ENCODE peak calls at places on chromosomes 1 and 21, in ten cellular contexts. F, T, X, K, D, Z, C, W, J and N are unnamed samples.

GRCh38 chr1:110615548-110616130 is 9.5 kb upstream of the KCNA2 start:
- DNase-seq in Z (peak; percentile 33), C (peak; percentile 62), K (peak; percentile 68), D (no peak), J (peak; percentile 88), X (peak; percentile 74), T (peak; percentile 74), W (no peak), F (peak; percentile 38), N (peak; percentile 73)

GRCh38 chr1:233614173-233614742 is 352 bp downstream of the KCNK1 start:
- DNase-seq in Z (no peak), F (peak; percentile 8), W (no peak), D (no peak), C (peak; percentile 32), T (no peak), X (peak; percentile 66), J (peak; percentile 85), K (peak; percentile 46), N (no peak)

GRCh38 chr1:201251851-201252430 is 31.4 kb upstream of the PKP1 start:
- DNase-seq in K (no peak), T (no peak), X (no peak), D (no peak), C (no peak), J (no peak), W (no peak), Z (no peak), F (no peak), N (no peak)

GRCh38 chr21:31713973-31714740 is 17.8 kb downstream of the SCAF4 start:
- DNase-seq in D (no peak), C (no peak), F (peak; percentile 34), Z (no peak), X (no peak), T (no peak), J (no peak), W (no peak), K (no peak), N (no peak)

GRCh38 chr1:103496014-103496635 is 29.4 kb upstream of the RNPC3 start:
- DNase-seq in F (no peak), C (peak; percentile 72), D (no peak), J (no peak), X (no peak), Z (no peak), T (no peak), W (no peak), K (no peak), N (no peak)

GRCh38 chr1:190477687-190478192 is at the start of gene BRINP3:
- DNase-seq in K (no peak), T (no peak), J (no peak), C (no peak), Z (no peak), X (no peak), W (no peak), F (no peak), D (no peak), N (no peak)

GRCh38 chr1:19436716-19437476 is 48.4 kb downstream of the CAPZB start:
- DNase-seq in Z (peak; percentile 79), F (peak; percentile 69), X (peak; percentile 90), W (peak; percentile 95), C (peak; percentile 67), K (peak; percentile 83), D (no peak), J (no peak), T (no peak), N (no peak)

GRCh38 chr21:33286076-33286475 is 19.9 kb downstream of the IL10RB start:
- DNase-seq in C (no peak), J (no peak), F (no peak), X (no peak), D (no peak), T (no peak), K (no peak), W (no peak), Z (no peak), N (no peak)

GRCh38 chr1:228695015-228695955 is 40.0 kb upstream of the RHOU start:
- DNase-seq in C (no peak), W (no peak), K (no peak), X (no peak), D (no peak), J (no peak), T (no peak), F (no peak), Z (no peak), N (no peak)

GRCh38 chr1:189619682-189620332 is 857.9 kb downstream of the BRINP3 start:
- DNase-seq in Z (no peak), J (peak; percentile 1), K (no peak), T (no peak), W (no peak), C (peak; percentile 86), D (no peak), X (no peak), F (peak; percentile 3), N (no peak)

GRCh38 chr21:45032977-45033705 is 41.2 kb upstream of the ADARB1 start:
- DNase-seq in J (no peak), W (no peak), Z (no peak), X (peak; percentile 87), D (no peak), F (no peak), K (no peak), C (peak; percentile 27), T (no peak), N (peak; percentile 69)

GRCh38 chr1:167435484-167435883 is 82.8 kb downstream of the CD247 start:
- DNase-seq in F (no peak), J (no peak), K (no peak), T (no peak), W (no peak), X (no peak), Z (no peak), D (no peak), C (no peak), N (no peak)

GRCh38 chr1:167518331-167518700 is at the start of gene CD247:
- DNase-seq in F (no peak), Z (no peak), J (no peak), T (peak; percentile 53), C (no peak), W (no peak), X (no peak), K (no peak), D (peak; percentile 46), N (no peak)

GRCh38 chr1:47178665-47179022 is 11.2 kb downstream of the PDZK1IP1 start:
- DNase-seq in D (no peak), X (peak; percentile 59), Z (no peak), K (peak; percentile 24), T (no peak), C (no peak), J (no peak), F (no peak), W (no peak), N (no peak)
- H3K27ac ChIP-seq in D (no peak overlapping the region), X (no peak overlapping the region), Z (no peak overlapping the region), K (no peak overlapping the region), T (no peak overlapping the region), C (no peak overlapping the region), J (no peak overlapping the region), F (no peak overlapping the region), W (no peak overlapping the region), N (peak overlapping the region; percentile 12)

GRCh38 chr1:8435569-8436071 is 117.7 kb downstream of the SLC45A1 start:
- DNase-seq in T (peak; percentile 63), F (no peak), D (no peak), W (no peak), K (no peak), Z (no peak), X (no peak), C (no peak), J (no peak), N (no peak)

GRCh38 chr1:8438449-8438848 is 120.5 kb downstream of the SLC45A1 start:
- DNase-seq in W (no peak), C (peak; percentile 31), J (no peak), F (no peak), Z (no peak), D (no peak), T (no peak), K (peak; percentile 42), X (no peak), N (peak; percentile 76)

GRCh38 chr1:8434104-8434503 is 116.2 kb downstream of the SLC45A1 start:
- DNase-seq in C (no peak), Z (no peak), J (no peak), W (no peak), D (no peak), T (no peak), K (no peak), X (no peak), F (no peak), N (no peak)

GRCh38 chr1:8439015-8439702 is 121.2 kb downstream of the SLC45A1 start:
- DNase-seq in J (peak; percentile 95), F (peak; percentile 93), C (peak; percentile 80), D (no peak), K (peak; percentile 76), T (peak; percentile 79), Z (peak; percentile 67), W (peak; percentile 86), X (peak; percentile 87), N (peak; percentile 91)

DNA sequence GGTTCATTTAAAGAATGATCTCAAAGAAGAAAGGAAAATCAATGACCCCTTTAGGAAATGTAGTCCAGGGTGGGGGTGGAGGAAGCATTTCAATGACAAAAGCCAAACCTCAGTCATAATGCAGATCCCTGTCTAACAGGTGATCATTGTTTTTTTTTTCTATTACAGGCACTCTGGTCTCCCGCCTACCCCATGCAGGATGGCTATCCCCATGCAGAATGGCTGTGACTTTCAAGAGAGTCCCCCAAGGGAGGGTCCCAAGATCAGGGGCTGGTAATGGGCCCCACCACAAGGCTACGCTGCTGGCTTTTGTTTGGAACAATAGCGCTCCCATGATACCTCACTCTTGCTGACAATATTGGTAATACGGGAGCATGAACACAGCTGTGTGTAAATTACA is 119.4 kb downstream of the SLC45A1 start:
- DNase-seq in W (no peak), F (no peak), J (no peak), C (no peak), Z (no peak), X (no peak), D (no peak), K (no peak), T (no peak), N (no peak)
- H3K4me1 ChIP-seq in W (no peaks in the 10 kb centered on the region), F (peaks cover 2% of the 10 kb centered on the region), J (peaks cover 4% of the 10 kb centered on the region), C (peaks cover 13% of the 10 kb centered on the region), Z (peaks cover 72% of the 10 kb centered on the region), X (peaks cover 26% of the 10 kb centered on the region), D (no peaks in the 10 kb centered on the region), K (peaks cover 40% of the 10 kb centered on the region), T (peaks cover 80% of the 10 kb centered on the region), N (peaks cover 15% of the 10 kb centered on the region)

GRCh38 chr1:90402893-90403849 is 313.9 kb downstream of the BARHL2 start:
- DNase-seq in T (no peak), C (peak; percentile 85), K (peak; percentile 47), F (peak; percentile 88), W (no peak), Z (no peak), D (no peak), X (no peak), J (peak; percentile 90), N (no peak)
- H3K27ac ChIP-seq in T (no peak overlapping the region), C (no peak overlapping the region), K (no peak overlapping the region), F (peak overlapping the region; percentile 56), W (no peak overlapping the region), Z (no peak overlapping the region), D (no peak overlapping the region), X (no peak overlapping the region), J (no peak overlapping the region), N (no peak overlapping the region)

GRCh38 chr1:54400321-54400720 is 5.9 kb downstream of the SSBP3 start:
- DNase-seq in F (no peak), Z (no peak), X (no peak), W (no peak), K (no peak), D (no peak), C (no peak), T (no peak), J (no peak), N (no peak)
- H3K4me1 ChIP-seq in F (peaks cover 22% of the 10 kb centered on the region), Z (peaks cover 76% of the 10 kb centered on the region), X (peaks cover 62% of the 10 kb centered on the region), W (no peaks in the 10 kb centered on the region), K (peaks cover 98% of the 10 kb centered on the region), D (peaks cover 52% of the 10 kb centered on the region), C (peaks cover 2% of the 10 kb centered on the region), T (peaks cover 27% of the 10 kb centered on the region), J (peaks cover 19% of the 10 kb centered on the region), N (peaks cover 3% of the 10 kb centered on the region)